ENCODE peak calls at places on chromosome 16, in eight cellular contexts. M is tibial nerve; N is hepatic stellate cell; X is Caki2; A is skeletal muscle cell; R is BE2C; Y is T-helper 1 cell; V is stimulated activated naive CD8-positive, alpha-beta T cell treated with anti-CD3 and anti-CD28 coated beads, Interleukin-15, amount 100 ng/mL, for 72 hours. T is an unnamed sample.
A peak's percentile ranks its signal among the peaks of the same experiment; 100 is the strongest.

GRCh38 chr16:56789360-56789759 is 59.4 kb downstream of the NUP93 start:
- DNase-seq in M (no peak), A (no peak), V (no peak), N (peak; percentile 24), X (peak; percentile 16), Y (no peak), R (peak; percentile 67), T (peak; percentile 55)

GRCh38 chr16:66416981-66417700 is 10.0 kb upstream of the BEAN1 start:
- DNase-seq in Y (no peak), V (no peak), X (no peak), A (peak; percentile 47), M (no peak), N (no peak), R (no peak), T (no peak)

GRCh38 chr16:57784334-57784733 is 18.0 kb downstream of the KIFC3 start:
- DNase-seq in X (no peak), V (no peak), N (no peak), A (no peak), R (no peak), Y (no peak), M (no peak), T (no peak)

GRCh38 chr16:27436065-27436464 is 34.1 kb downstream of the IL21R start:
- DNase-seq in N (no peak), R (no peak), V (peak; percentile 6), X (no peak), Y (no peak), M (no peak), A (no peak), T (no peak)

GRCh38 chr16:89373355-89374110 is 116.8 kb downstream of the ANKRD11 start:
- DNase-seq in R (no peak), N (peak; percentile 98), X (no peak), M (no peak), V (no peak), A (peak; percentile 67), Y (no peak), T (no peak)

GRCh38 chr16:86019446-86020047 is 120.6 kb downstream of the IRF8 start:
- DNase-seq in N (no peak), M (no peak), V (no peak), R (no peak), X (no peak), Y (no peak), A (no peak), T (no peak)

GRCh38 chr16:23061669-23062068 is 87.6 kb downstream of the USP31 start:
- DNase-seq in A (no peak), N (no peak), M (no peak), R (no peak), V (no peak), Y (no peak), X (no peak), T (no peak)

GRCh38 chr16:25996052-25996451 is 304.3 kb downstream of the HS3ST4 start:
- DNase-seq in Y (no peak), A (no peak), M (no peak), X (no peak), V (no peak), N (no peak), R (no peak), T (no peak)

GRCh38 chr16:19513377-19514053 is 8.4 kb downstream of the GDE1 start:
- DNase-seq in X (no peak), M (no peak), V (no peak), N (no peak), A (no peak), Y (no peak), R (no peak), T (no peak)

GRCh38 chr16:28155293-28155692 is 56.5 kb downstream of the XPO6 start:
- DNase-seq in N (no peak), V (no peak), X (no peak), A (no peak), R (no peak), Y (no peak), M (no peak), T (no peak)

GRCh38 chr16:2898831-2899563 is 12.7 kb upstream of the FLYWCH1 start:
- DNase-seq in M (no peak), A (no peak), V (no peak), X (no peak), R (no peak), Y (no peak), N (no peak), T (no peak)

GRCh38 chr16:89334988-89335802 is 117.7 kb downstream of the ZNF778 start:
- DNase-seq in Y (no peak), M (no peak), R (no peak), V (no peak), X (no peak), A (no peak), N (no peak), T (no peak)

GRCh38 chr16:90019201-90019542 is at the start of gene DBNDD1:
- DNase-seq in M (no peak), R (no peak), X (no peak), V (no peak), N (no peak), Y (no peak), A (no peak), T (no peak)

GRCh38 chr16:56742030-56742984 is 12.4 kb downstream of the NUP93 start:
- DNase-seq in X (peak; percentile 50), A (peak; percentile 49), N (peak; percentile 71), M (no peak), R (no peak), V (no peak), Y (no peak), T (peak; percentile 22)

GRCh38 chr16:695355-696089 is 5.3 kb upstream of the WDR24 start:
- DNase-seq in R (no peak), Y (peak; percentile 60), M (no peak), X (peak; percentile 99), N (no peak), A (no peak), V (peak; percentile 71), T (no peak)

GRCh38 chr16:57999366-57999970 is 1.0 kb downstream of the ZNF319 start:
- DNase-seq in R (no peak), M (no peak), Y (no peak), N (peak; percentile 54), A (no peak), X (no peak), V (peak; percentile 43), T (no peak)

GRCh38 chr16:9096416-9096952 is 5.0 kb downstream of the HAPSTR1 start:
- DNase-seq in R (no peak), Y (no peak), M (no peak), V (no peak), A (no peak), X (no peak), N (no peak), T (no peak)

GRCh38 chr16:57802635-57803412 is 533 bp upstream of the KIFC3 start:
- DNase-seq in R (peak; percentile 30), Y (no peak), X (no peak), N (peak; percentile 27), M (peak; percentile 12), A (no peak), V (no peak), T (no peak)

GRCh38 chr16:73176577-73177013 is 128.7 kb upstream of the ZFHX3 start:
- DNase-seq in A (peak; percentile 94), N (peak; percentile 83), R (no peak), M (no peak), Y (no peak), X (peak; percentile 84), V (no peak), T (peak; percentile 48)

GRCh38 chr16:67396775-67397450 is 3.6 kb upstream of the TPPP3 start:
- DNase-seq in A (no peak), X (no peak), R (no peak), Y (no peak), N (no peak), M (no peak), V (no peak), T (no peak)

GRCh38 chr16:20880867-20881866 is 19.0 kb downstream of the DCUN1D3 start:
- DNase-seq in Y (no peak), N (no peak), M (no peak), V (no peak), X (peak; percentile 18), A (no peak), R (no peak), T (no peak)

GRCh38 chr16:56518435-56518834 is 1.4 kb downstream of the BBS2 start:
- DNase-seq in M (no peak), A (no peak), V (no peak), N (no peak), Y (no peak), R (no peak), X (peak; percentile 46), T (no peak)

GRCh38 chr16:67977005-67977404 is 3.3 kb downstream of the DPEP3 start:
- DNase-seq in V (no peak), M (no peak), A (no peak), X (no peak), Y (no peak), N (no peak), R (no peak), T (no peak)

GRCh38 chr16:30006095-30006473 is 4.7 kb downstream of the DOC2A start:
- DNase-seq in N (no peak), A (no peak), R (no peak), Y (no peak), V (no peak), M (no peak), X (no peak), T (no peak)

GRCh38 chr16:71429581-71429980 is 12.3 kb downstream of the TLE7 start:
- DNase-seq in R (no peak), A (no peak), V (no peak), N (no peak), Y (no peak), M (no peak), X (no peak), T (no peak)

GRCh38 chr16:1647904-1648303 is 30.2 kb upstream of the JPT2 start:
- DNase-seq in M (no peak), X (no peak), A (no peak), R (no peak), Y (no peak), N (no peak), V (no peak), T (no peak)